ENCODE peak calls at places on chromosomes 5 and 9, in four cellular contexts. H is DMS79, I is Daoy, G is fibroblast of gingiva. Q is an unnamed sample.

GRCh38 chr9:126499911-126500599 is 113.7 kb upstream of the LMX1B start:
- DNase-seq in G (no peak), H (no peak), I (no peak), Q (no peak)

GRCh38 chr5:402615-403359 is 40.2 kb upstream of the EXOC3 start:
- DNase-seq in G (no peak), H (no peak), I (no peak), Q (no peak)

GRCh38 chr9:134301387-134302129 is 24.7 kb upstream of the RXRA start:
- DNase-seq in G (no peak), H (no peak), I (peak), Q (no peak)

GRCh38 chr5:100840364-100840763 is 62.7 kb downstream of the ST8SIA4 start:
- DNase-seq in G (peak), H (no peak), I (no peak), Q (no peak)

GRCh38 chr9:31715250-31715649 is 669.2 kb upstream of the ACO1 start:
- DNase-seq in H (no peak), I (no peak), G (no peak), Q (no peak)

GRCh38 chr5:535781-536698 is 11.8 kb upstream of the SLC9A3 start:
- DNase-seq in G (no peak), H (peak), I (no peak), Q (no peak)

GRCh38 chr5:69295088-69295754 is 37.4 kb downstream of the CCDC125 start:
- DNase-seq in I (peak), H (no peak), G (peak), Q (peak)

GRCh38 chr9:85258823-85259370 is 482.9 kb downstream of the AGTPBP1 start:
- DNase-seq in G (peak), I (peak), H (peak), Q (peak)

GRCh38 chr9:1233568-1233967 is 183.4 kb downstream of the DMRT2 start:
- DNase-seq in H (no peak), G (peak), I (no peak), Q (no peak)

GRCh38 chr9:115133649-115134048 is 15.7 kb upstream of the TNC start:
- DNase-seq in G (peak), I (peak), H (no peak), Q (peak)

GRCh38 chr5:113205807-113206206 is 229.0 kb downstream of the TSSK1B start:
- DNase-seq in I (peak), H (no peak), G (no peak), Q (no peak)

GRCh38 chr5:39187873-39188731 is 31.3 kb downstream of the FYB1 start:
- DNase-seq in G (no peak), H (no peak), I (no peak), Q (no peak)

GRCh38 chr9:110066929-110067716 is 140.8 kb downstream of the C9orf152 start:
- DNase-seq in I (no peak), H (no peak), G (no peak), Q (no peak)

GRCh38 chr9:120856700-120857099 is 14.0 kb upstream of the PSMD5 start:
- DNase-seq in H (no peak), I (no peak), G (no peak), Q (no peak)

GRCh38 chr5:87009146-87009545 is 258.5 kb upstream of the RASA1 start:
- DNase-seq in H (no peak), I (no peak), G (peak), Q (peak)

GRCh38 chr5:87243161-87243877 is 24.4 kb upstream of the RASA1 start:
- DNase-seq in G (peak), I (peak), H (no peak), Q (peak)

GRCh38 chr5:6820851-6821479 is 107.7 kb downstream of the TENT4A start:
- DNase-seq in H (no peak), G (no peak), I (peak), Q (peak)

GRCh38 chr9:6938873-6939272 is 181.1 kb downstream of the KDM4C start:
- DNase-seq in G (no peak), H (no peak), I (peak), Q (peak)

GRCh38 chr9:109997682-109998081 is 210.3 kb downstream of the C9orf152 start:
- DNase-seq in H (no peak), G (no peak), I (no peak), Q (no peak)

GRCh38 chr5:171300358-171300757 is 8.7 kb upstream of the TLX3 start:
- DNase-seq in I (no peak), G (no peak), H (no peak), Q (no peak)

Q was measured in GM03348.